ENCODE peak calls at places on chromosomes 5 and 9, in eight cellular contexts. D is A549, H is cardiac muscle cell, B is PC-3, P is GM12865, O is cardiac fibroblast, E is astrocyte of the spinal cord, R is MM.1S. U is an unnamed sample.
A peak's percentile ranks its signal among the peaks of the same experiment; 100 is the strongest.

GRCh38 chr5:159095218-159095617 is 4.5 kb downstream of the EBF1 start:
- DNase-seq in D (no peak), H (no peak), B (no peak), P (peak; percentile 48), O (peak; percentile 53), E (no peak), R (no peak), U (no peak)

GRCh38 chr9:108813951-108814601 is 41.7 kb downstream of the ACTL7B start:
- DNase-seq in D (peak; percentile 63), H (no peak), B (peak; percentile 82), P (no peak), O (peak; percentile 67), E (peak; percentile 49), R (no peak), U (no peak)

GRCh38 chr9:77589046-77589795 is 58.9 kb downstream of the GNA14 start:
- DNase-seq in D (peak; percentile 77), H (no peak), B (peak; percentile 95), P (no peak), O (no peak), E (no peak), R (no peak), U (no peak)

GRCh38 chr5:31096238-31096865 is 97.1 kb upstream of the CDH6 start:
- DNase-seq in D (no peak), H (no peak), B (peak; percentile 48), P (no peak), O (peak; percentile 70), E (peak; percentile 90), R (no peak), U (no peak)

GRCh38 chr5:128669803-128670202 is 131.8 kb upstream of the FBN2 start:
- DNase-seq in D (peak; percentile 25), H (no peak), B (peak; percentile 66), P (peak; percentile 16), O (peak; percentile 43), E (no peak), R (no peak), U (no peak)

GRCh38 chr5:39399135-39400036 is 25.4 kb downstream of the DAB2 start:
- DNase-seq in D (peak; percentile 89), H (no peak), B (peak; percentile 98), P (no peak), O (peak; percentile 99), E (peak; percentile 98), R (no peak), U (no peak)

GRCh38 chr5:153749941-153750340 is 259.5 kb downstream of the GRIA1 start:
- DNase-seq in D (no peak), H (no peak), B (no peak), P (no peak), O (no peak), E (no peak), R (no peak), U (no peak)

GRCh38 chr5:173802670-173803165 is 85.4 kb upstream of the CPEB4 start:
- DNase-seq in D (peak; percentile 94), H (no peak), B (peak; percentile 39), P (no peak), O (peak; percentile 76), E (no peak), R (no peak), U (no peak)

GRCh38 chr5:63127054-63127453 is 548.4 kb downstream of the LRRC70 start:
- DNase-seq in D (no peak), H (no peak), B (peak; percentile 67), P (no peak), O (peak; percentile 66), E (peak; percentile 64), R (no peak), U (no peak)

GRCh38 chr5:179263391-179264052 is 81.7 kb downstream of the ADAMTS2 start:
- DNase-seq in D (no peak), H (no peak), B (no peak), P (no peak), O (no peak), E (no peak), R (no peak), U (no peak)

GRCh38 chr5:78526049-78526525 is 122.5 kb downstream of the LHFPL2 start:
- DNase-seq in D (peak; percentile 35), H (no peak), B (peak; percentile 68), P (peak; percentile 62), O (peak; percentile 95), E (peak; percentile 78), R (no peak), U (no peak)

GRCh38 chr5:8429778-8430758 is 561.1 kb downstream of the MTRR start:
- DNase-seq in D (no peak), H (no peak), B (no peak), P (no peak), O (no peak), E (no peak), R (no peak), U (no peak)

GRCh38 chr5:109844148-109844547 is 154.4 kb downstream of the MAN2A1 start:
- DNase-seq in D (peak; percentile 16), H (no peak), B (peak; percentile 55), P (no peak), O (peak; percentile 43), E (peak; percentile 16), R (no peak), U (no peak)

GRCh38 chr9:14209399-14209990 is 104.4 kb downstream of the NFIB start:
- DNase-seq in D (no peak), H (no peak), B (peak; percentile 66), P (no peak), O (no peak), E (peak; percentile 55), R (no peak), U (no peak)

GRCh38 chr5:79225026-79225425 is 10.9 kb upstream of the JMY start:
- DNase-seq in D (no peak), H (no peak), B (peak; percentile 22), P (peak; percentile 39), O (peak; percentile 37), E (no peak), R (no peak), U (no peak)

GRCh38 chr9:77011973-77012817 is 7.3 kb upstream of the FOXB2 start:
- DNase-seq in D (peak; percentile 61), H (peak; percentile 86), B (peak; percentile 17), P (peak; percentile 56), O (peak; percentile 63), E (peak; percentile 49), R (peak; percentile 26), U (peak; percentile 28)

GRCh38 chr5:28468121-28468520 is 1429.7 kb upstream of the CDH9 start:
- DNase-seq in D (peak; percentile 4), H (no peak), B (no peak), P (no peak), O (no peak), E (no peak), R (peak; percentile 25), U (no peak)

GRCh38 chr5:53545744-53546143 is 14.7 kb upstream of the NDUFS4 start:
- DNase-seq in D (no peak), H (no peak), B (no peak), P (no peak), O (no peak), E (no peak), R (no peak), U (no peak)

GRCh38 chr9:129416831-129417604 is 203.9 kb downstream of the C9orf50 start:
- DNase-seq in D (no peak), H (no peak), B (no peak), P (no peak), O (no peak), E (no peak), R (no peak), U (no peak)

GRCh38 chr9:95667789-95668188 is 151.0 kb upstream of the PTCH1 start:
- DNase-seq in D (no peak), H (no peak), B (no peak), P (no peak), O (no peak), E (no peak), R (no peak), U (no peak)

GRCh38 chr5:53089481-53089976 is 20.0 kb downstream of the MOCS2 start:
- DNase-seq in D (no peak), H (no peak), B (peak; percentile 16), P (peak; percentile 15), O (no peak), E (no peak), R (peak; percentile 72), U (peak; percentile 47)

GRCh38 chr5:110790673-110791072 is 51.9 kb downstream of the SLC25A46 start:
- DNase-seq in D (peak; percentile 11), H (no peak), B (peak; percentile 53), P (no peak), O (peak; percentile 82), E (peak; percentile 59), R (no peak), U (no peak)

DNA sequence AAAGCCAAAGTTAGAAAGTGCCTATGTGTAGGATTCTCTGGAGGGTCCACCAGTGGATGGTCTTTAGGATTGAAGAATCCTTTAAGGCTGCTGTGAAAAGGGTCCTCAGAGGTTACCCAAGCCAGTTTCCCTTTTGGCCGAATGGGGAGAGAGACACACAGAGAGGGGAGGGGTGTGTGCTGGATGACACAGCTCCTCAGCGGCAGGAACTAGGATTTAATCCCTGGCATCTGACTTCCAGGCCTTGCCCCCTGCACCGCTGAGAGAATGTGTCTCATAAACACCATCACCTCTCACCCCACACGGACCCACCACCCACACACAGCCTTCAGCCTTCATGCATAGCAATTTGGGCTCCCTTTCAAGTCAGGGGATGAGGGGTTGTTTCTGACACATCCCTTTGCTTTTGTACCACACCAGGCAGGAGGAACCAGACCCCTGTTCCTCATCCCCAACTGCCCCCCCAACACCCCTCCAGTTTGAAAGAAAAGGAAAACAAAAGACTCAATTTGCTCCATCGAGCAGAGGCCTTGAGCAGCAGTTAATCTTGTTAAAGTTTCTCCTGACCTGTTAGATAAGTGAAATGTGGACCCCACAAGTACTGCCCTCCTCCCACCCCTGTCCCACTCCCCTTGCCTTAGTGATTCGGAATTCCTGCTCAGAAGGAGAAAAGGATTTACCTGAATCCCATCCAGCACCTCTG is 4.0 kb downstream of the PAPPA start:
- DNase-seq in D (peak; percentile 63), H (no peak), B (no peak), P (no peak), O (peak; percentile 63), E (peak; percentile 24), R (no peak), U (no peak)
- H3K4me3 ChIP-seq in D (peak overlapping the region; percentile 87), H (peak overlapping the region; percentile 18), B (no peak overlapping the region), P (no peak overlapping the region), O (no peak overlapping the region), E (peak overlapping the region; percentile 20), R (no peak overlapping the region), U (no peak overlapping the region)

GRCh38 chr9:3863114-3863528 is 337.3 kb upstream of the RFX3 start:
- DNase-seq in D (peak; percentile 44), H (no peak), B (peak; percentile 96), P (peak; percentile 60), O (peak; percentile 96), E (peak; percentile 90), R (no peak), U (no peak)
- H3K4me3 ChIP-seq in D (no peak overlapping the region), H (no peak overlapping the region), B (no peak overlapping the region), P (no peak overlapping the region), O (no peak overlapping the region), E (no peak overlapping the region), R (no peak overlapping the region), U (no peak overlapping the region)

DNA sequence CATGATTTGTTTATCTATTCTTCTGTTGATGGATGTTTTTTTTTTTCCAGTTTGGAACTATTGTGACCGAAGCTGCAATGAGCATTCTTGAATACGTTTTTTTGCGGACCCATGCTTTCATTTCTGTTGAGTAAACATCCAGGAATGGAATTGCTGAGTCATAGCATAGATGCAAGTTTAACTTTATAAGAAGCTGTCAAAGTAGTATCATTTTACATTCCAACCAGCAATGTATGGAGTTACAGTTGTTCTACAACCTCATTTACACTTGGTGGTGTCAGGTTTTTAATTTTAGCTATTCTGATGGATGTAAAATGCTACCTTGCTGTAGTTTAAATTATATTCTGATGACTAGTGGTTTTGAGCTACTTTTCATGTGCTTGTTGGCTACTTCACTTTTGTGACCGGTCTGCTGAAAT is 49.0 kb downstream of the NPR3 start:
- DNase-seq in D (peak; percentile 92), H (no peak), B (peak; percentile 90), P (no peak), O (peak; percentile 95), E (peak; percentile 86), R (peak; percentile 65), U (no peak)
- H3K4me3 ChIP-seq in D (peak overlapping the region; percentile 7), H (no peak overlapping the region), B (peak overlapping the region; percentile 22), P (no peak overlapping the region), O (no peak overlapping the region), E (peak overlapping the region; percentile 4), R (peak overlapping the region; percentile 28), U (no peak overlapping the region)

GRCh38 chr5:74839228-74839627 is 27.0 kb downstream of the FAM169A start:
- DNase-seq in D (no peak), H (no peak), B (no peak), P (peak; percentile 5), O (no peak), E (no peak), R (no peak), U (no peak)
- H3K4me3 ChIP-seq in D (no peak overlapping the region), H (no peak overlapping the region), B (no peak overlapping the region), P (no peak overlapping the region), O (no peak overlapping the region), E (no peak overlapping the region), R (no peak overlapping the region), U (no peak overlapping the region)